ENCODE peak calls at places on chromosomes 11 and 22, in eight cellular contexts. I, R, B, V, F, K, C and L are unnamed samples.

GRCh38 chr11:120511116-120511803 is at the start of gene GRIK4:
- DNase-seq in I (peak), B (peak), V (peak), K (peak), R (peak), C (peak), F (no peak), L (peak)

GRCh38 chr11:126547161-126547560 is 191.7 kb downstream of the ST3GAL4 start:
- DNase-seq in C (no peak), I (no peak), B (peak), R (no peak), V (no peak), F (no peak), K (no peak), L (peak)

GRCh38 chr11:92557848-92558247 is 333.2 kb downstream of the FAT3 start:
- DNase-seq in R (no peak), F (no peak), I (no peak), B (no peak), K (no peak), C (no peak), V (no peak), L (no peak)

GRCh38 chr11:116613201-116613910 is 159.4 kb downstream of the BUD13 start:
- DNase-seq in I (no peak), B (no peak), V (no peak), R (no peak), C (no peak), K (no peak), F (no peak), L (no peak)

GRCh38 chr22:23763579-23764331 is 965 bp downstream of the C22orf15 start:
- DNase-seq in I (peak), C (peak), F (no peak), R (no peak), B (no peak), K (no peak), V (no peak), L (no peak)

GRCh38 chr11:107018274-107018901 is at the start of gene GUCY1A2:
- DNase-seq in B (peak), K (peak), V (no peak), R (peak), F (no peak), C (peak), I (peak), L (peak)

GRCh38 chr22:17159504-17159951 is 451 bp upstream of the HDHD5 start:
- DNase-seq in R (no peak), K (no peak), I (no peak), B (peak), F (no peak), V (peak), C (peak), L (peak)

GRCh38 chr22:27125539-27125938 is 468.2 kb downstream of the MIAT start:
- DNase-seq in I (no peak), R (no peak), K (no peak), V (no peak), C (no peak), F (no peak), B (no peak), L (no peak)

GRCh38 chr11:107468596-107468995 is 11.0 kb upstream of the CWF19L2 start:
- DNase-seq in V (no peak), C (no peak), I (no peak), F (no peak), K (no peak), B (peak), R (no peak), L (peak)

GRCh38 chr11:68677432-68677831 is 6.9 kb upstream of the GAL start:
- DNase-seq in C (no peak), B (peak), R (no peak), F (no peak), I (peak), V (no peak), K (peak), L (peak)

GRCh38 chr22:50157976-50158375 is 12.6 kb upstream of the PANX2 start:
- DNase-seq in C (no peak), B (no peak), V (peak), R (no peak), I (peak), F (no peak), K (no peak), L (no peak)

GRCh38 chr11:121318848-121319834 is 26.6 kb downstream of the SC5D start:
- DNase-seq in B (peak), R (peak), V (no peak), F (no peak), K (no peak), C (peak), I (no peak), L (peak)

GRCh38 chr11:128550261-128550821 is 37.0 kb downstream of the ETS1 start:
- DNase-seq in V (no peak), I (no peak), K (no peak), R (no peak), C (no peak), B (no peak), F (no peak), L (no peak)

GRCh38 chr11:9003573-9004309 is at the start of gene NRIP3:
- DNase-seq in I (peak), F (no peak), K (no peak), B (peak), V (peak), R (peak), C (peak), L (peak)

GRCh38 chr22:36197065-36197440 is 4.6 kb downstream of the APOL4 start:
- DNase-seq in C (peak), F (no peak), V (no peak), I (peak), R (peak), B (peak), K (peak), L (peak)
- H3K9ac ChIP-seq in C (no peak), F (no peak), V (no peak), I (no peak), R (no peak), B (no peak), K (no peak), L (no peak)

GRCh38 chr11:61829806-61830205 is 1.7 kb downstream of the FADS2 start:
- DNase-seq in V (no peak), K (no peak), R (no peak), I (no peak), C (no peak), F (no peak), B (no peak), L (no peak)

GRCh38 chr11:61827573-61828378 is at the start of gene FADS2:
- DNase-seq in B (peak), F (peak), I (peak), R (peak), K (peak), V (peak), C (peak), L (peak)

GRCh38 chr11:61828629-61829407 is 718 bp downstream of the FADS2 start:
- DNase-seq in I (peak), K (no peak), R (peak), C (peak), B (peak), V (peak), F (no peak), L (peak)

GRCh38 chr11:61826930-61827572 is 1.0 kb upstream of the FADS2 start:
- DNase-seq in C (no peak), R (no peak), F (no peak), K (no peak), I (no peak), B (no peak), V (no peak), L (no peak)

GRCh38 chr11:61828379-61828628 is 204 bp downstream of the FADS2 start:
- DNase-seq in I (no peak), F (no peak), C (no peak), R (no peak), V (no peak), B (no peak), K (no peak), L (no peak)
- H3K9ac ChIP-seq in I (peak), F (peak), C (peak), R (peak), V (peak), B (peak), K (peak), L (peak)

GRCh38 chr11:30876656-30877371 is 290.7 kb upstream of the MPPED2 start:
- DNase-seq in K (no peak), R (no peak), C (no peak), I (no peak), F (no peak), V (no peak), B (peak), L (no peak)
- H3K9ac ChIP-seq in K (no peak), R (no peak), C (no peak), I (no peak), F (no peak), V (no peak), B (no peak), L (no peak)

DNA sequence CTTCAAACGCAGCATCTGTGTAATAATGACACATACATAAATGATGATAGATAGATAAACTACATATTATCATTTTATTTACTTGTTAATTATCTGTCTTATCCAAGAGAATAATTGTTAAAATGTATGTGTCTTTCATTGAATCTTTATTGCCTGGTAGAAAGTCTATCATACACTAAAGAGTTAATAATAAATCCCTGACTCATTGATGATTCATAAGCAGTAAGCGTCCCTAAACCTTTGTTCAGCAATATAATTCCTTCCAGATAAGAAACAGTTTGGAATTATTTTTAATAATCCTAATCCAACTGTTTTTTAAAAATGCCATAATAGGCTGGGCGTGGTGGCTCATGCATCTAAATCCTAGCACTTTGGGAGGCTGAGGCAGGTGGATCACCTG is 655.6 kb upstream of the CNTN5 start:
- DNase-seq in F (no peak), R (no peak), C (no peak), B (no peak), V (no peak), I (no peak), K (no peak), L (no peak)
- H3K9ac ChIP-seq in F (no peak), R (no peak), C (no peak), B (no peak), V (no peak), I (no peak), K (no peak), L (no peak)

DNA sequence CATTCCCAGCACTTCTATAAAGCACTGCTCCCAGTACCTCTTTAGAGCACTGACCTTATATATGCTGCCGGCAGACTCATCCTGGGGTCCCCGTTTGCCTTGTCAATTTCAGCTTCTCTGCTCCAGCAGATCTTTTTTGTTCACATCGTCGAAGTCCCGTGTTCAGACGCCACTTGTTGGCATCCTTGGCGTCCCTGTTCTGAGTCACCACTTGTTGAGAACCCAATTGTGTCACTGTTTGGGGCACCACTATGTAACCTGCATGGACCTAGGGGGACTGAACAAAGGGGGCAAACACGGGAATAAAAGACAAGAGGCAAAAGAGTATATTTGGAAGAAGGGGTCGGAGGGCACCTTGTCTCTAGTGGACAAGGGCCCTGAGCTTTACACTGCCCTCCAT is 25.5 kb downstream of the OR10A6 start:
- DNase-seq in I (no peak), B (peak), C (no peak), F (no peak), V (no peak), K (no peak), R (no peak), L (no peak)
- H3K9ac ChIP-seq in I (peak), B (peak), C (no peak), F (no peak), V (no peak), K (peak), R (no peak), L (no peak)

GRCh38 chr11:117831661-117832415 is 7.3 kb upstream of the FXYD2 start:
- DNase-seq in K (no peak), V (no peak), R (no peak), F (no peak), I (peak), C (no peak), B (no peak), L (no peak)

GRCh38 chr11:117834838-117835443 is 10.4 kb upstream of the FXYD2 start:
- DNase-seq in I (no peak), B (no peak), R (no peak), C (no peak), F (no peak), V (peak), K (no peak), L (no peak)

GRCh38 chr11:117832511-117832910 is 8.0 kb upstream of the FXYD2 start:
- DNase-seq in C (no peak), R (no peak), V (peak), F (no peak), I (no peak), B (no peak), K (no peak), L (no peak)

GRCh38 chr11:117834068-117834810 is 9.7 kb upstream of the FXYD2 start:
- DNase-seq in K (no peak), I (peak), R (no peak), V (peak), F (no peak), B (no peak), C (no peak), L (no peak)

DNA sequence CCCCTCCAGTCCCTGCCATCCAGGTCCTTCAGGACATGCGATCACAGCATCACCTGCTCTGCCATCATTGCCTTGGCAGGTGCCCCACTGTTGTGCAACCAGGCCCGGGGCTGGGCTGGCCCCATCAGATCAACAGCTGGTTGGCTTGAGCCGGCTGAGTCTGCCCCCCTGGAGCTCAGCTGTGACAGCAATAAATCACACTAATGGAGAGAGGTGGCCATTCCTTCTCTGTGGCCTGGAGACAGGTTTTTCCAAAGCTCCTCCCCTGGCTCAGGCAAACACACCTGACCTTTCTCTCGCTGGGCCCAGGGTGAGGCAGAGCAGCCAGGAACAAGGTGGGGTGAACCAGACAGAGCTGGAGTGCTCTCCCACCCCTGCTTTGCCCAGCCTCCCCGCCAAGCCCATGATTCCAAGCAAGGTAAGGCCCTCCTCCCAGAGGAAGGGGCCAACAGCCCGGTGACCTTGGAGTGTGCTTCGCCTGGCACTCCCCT is 8.9 kb upstream of the FXYD2 start:
- DNase-seq in F (no peak), C (no peak), K (no peak), R (no peak), B (no peak), V (peak), I (peak), L (no peak)
- H3K9ac ChIP-seq in F (no peak), C (no peak), K (no peak), R (no peak), B (no peak), V (no peak), I (no peak), L (no peak)

GRCh38 chr11:22432331-22433065 is 94.3 kb downstream of the SLC17A6 start:
- DNase-seq in K (no peak), I (peak), B (peak), C (peak), V (no peak), F (no peak), R (peak), L (peak)
- H3K9ac ChIP-seq in K (no peak), I (peak), B (peak), C (no peak), V (no peak), F (no peak), R (no peak), L (no peak)

DNA sequence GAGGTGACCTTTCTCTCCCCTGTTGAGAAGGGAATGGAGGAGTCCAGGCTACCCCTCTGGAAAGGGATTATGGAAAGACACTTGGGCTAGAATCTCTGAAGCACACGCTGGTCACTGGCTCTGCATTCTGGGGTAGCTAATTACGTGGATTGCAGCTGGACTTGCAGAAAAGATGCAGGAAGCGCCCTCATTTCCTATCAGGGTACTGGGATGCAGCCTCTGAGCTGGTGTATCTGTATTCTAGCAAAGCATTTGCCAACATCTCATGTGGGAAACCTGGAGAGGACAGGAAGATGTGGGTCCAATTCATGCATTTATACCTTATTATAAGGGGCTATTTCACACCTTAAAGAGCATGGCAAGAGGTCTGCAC is 44.3 kb downstream of the CD82 start:
- DNase-seq in V (no peak), B (no peak), I (no peak), R (no peak), F (no peak), C (no peak), K (no peak), L (no peak)
- H3K9ac ChIP-seq in V (no peak), B (no peak), I (no peak), R (no peak), F (no peak), C (no peak), K (no peak), L (no peak)

GRCh38 chr11:67281552-67282150 is 7.5 kb upstream of the ANKRD13D start:
- DNase-seq in K (no peak), I (no peak), R (no peak), V (no peak), F (no peak), C (no peak), B (no peak), L (no peak)
- H3K9ac ChIP-seq in K (no peak), I (no peak), R (peak), V (no peak), F (no peak), C (no peak), B (no peak), L (no peak)